ENCODE peak calls at places on chromosomes 2 and 18, in ten cellular contexts. U, N, E, F, L, Q, O, W, A and Z are unnamed samples.

GRCh38 chr2:239730897-239731296 is 294.2 kb downstream of the NDUFA10 start:
- DNase-seq in U (no peak), A (no peak), W (no peak), Q (no peak), O (no peak), L (no peak), F (no peak), N (no peak), E (no peak), Z (no peak)

GRCh38 chr18:50602466-50602865 is 42.6 kb downstream of the MAPK4 start:
- DNase-seq in A (no peak), L (no peak), Q (no peak), F (no peak), U (no peak), O (no peak), N (no peak), E (no peak), W (no peak), Z (no peak)

GRCh38 chr18:45688834-45689233 is 35.1 kb upstream of the SLC14A1 start:
- DNase-seq in O (no peak), Q (peak; percentile 95), F (no peak), A (no peak), E (peak; percentile 38), L (no peak), U (no peak), W (peak; percentile 10), N (peak; percentile 27), Z (no peak)

GRCh38 chr2:226730487-226730886 is 69.1 kb downstream of the IRS1 start:
- DNase-seq in Q (no peak), N (no peak), O (no peak), A (no peak), F (no peak), E (no peak), W (no peak), L (peak; percentile 73), U (peak; percentile 54), Z (no peak)

GRCh38 chr2:75007819-75008218 is 49.4 kb downstream of the POLE4 start:
- DNase-seq in Q (peak; percentile 96), W (no peak), A (peak; percentile 20), O (no peak), U (no peak), N (no peak), L (no peak), F (no peak), E (peak; percentile 93), Z (no peak)

GRCh38 chr18:63844254-63844653 is 43.3 kb upstream of the SERPINB2 start:
- DNase-seq in W (peak; percentile 3), N (no peak), Q (peak; percentile 10), O (no peak), F (no peak), E (peak; percentile 1), A (no peak), L (peak; percentile 12), U (peak; percentile 67), Z (peak; percentile 38)

GRCh38 chr2:100482741-100483140 is 12.5 kb downstream of the NMS start:
- DNase-seq in Q (no peak), E (no peak), O (no peak), U (no peak), A (no peak), L (peak; percentile 10), F (no peak), W (no peak), N (no peak), Z (no peak)

GRCh38 chr18:24860978-24861680 is 400.7 kb downstream of the HRH4 start:
- DNase-seq in Q (no peak), U (peak; percentile 11), L (peak; percentile 85), A (no peak), E (no peak), N (no peak), O (no peak), W (no peak), F (no peak), Z (no peak)

GRCh38 chr2:56448999-56449431 is 265.2 kb downstream of the CCDC85A start:
- DNase-seq in O (no peak), U (no peak), E (no peak), A (no peak), F (no peak), W (no peak), Q (no peak), L (no peak), N (no peak), Z (no peak)

GRCh38 chr2:117832905-117833613 is 18.6 kb downstream of the DDX18 start:
- DNase-seq in O (no peak), L (peak; percentile 6), U (peak; percentile 60), E (no peak), Q (no peak), W (no peak), F (no peak), A (no peak), N (no peak), Z (no peak)

GRCh38 chr2:110865188-110865587 is 132.8 kb downstream of the ACOXL start:
- DNase-seq in E (no peak), O (no peak), W (no peak), L (no peak), A (no peak), Q (no peak), N (no peak), U (peak; percentile 6), F (no peak), Z (no peak)

GRCh38 chr2:241763551-241764271 is 12.9 kb upstream of the GAL3ST2 start:
- DNase-seq in A (no peak), U (no peak), W (no peak), F (no peak), L (no peak), Q (no peak), O (no peak), N (no peak), E (no peak), Z (no peak)

GRCh38 chr2:241813806-241814570 is 5.0 kb downstream of the NEU4 start:
- DNase-seq in N (no peak), Q (no peak), A (no peak), W (no peak), L (no peak), O (no peak), F (no peak), E (no peak), U (no peak), Z (no peak)

GRCh38 chr2:128269358-128270305 is 49.0 kb downstream of the HS6ST1 start:
- DNase-seq in U (no peak), A (no peak), F (no peak), Q (no peak), L (no peak), W (peak; percentile 48), O (no peak), N (no peak), E (no peak), Z (no peak)

GRCh38 chr2:33033524-33034150 is 86.9 kb downstream of the LTBP1 start:
- DNase-seq in E (peak; percentile 98), Q (peak; percentile 97), O (no peak), U (peak; percentile 66), L (no peak), N (no peak), F (no peak), W (peak; percentile 35), A (peak; percentile 43), Z (peak; percentile 35)

GRCh38 chr2:6538607-6539006 is 327.1 kb downstream of the CMPK2 start:
- DNase-seq in Q (no peak), N (no peak), F (no peak), W (no peak), U (peak; percentile 5), L (no peak), A (no peak), O (no peak), E (no peak), Z (no peak)

GRCh38 chr2:54384301-54385035 is 71.7 kb upstream of the SPTBN1 start:
- DNase-seq in O (no peak), A (no peak), N (no peak), Q (no peak), E (no peak), F (no peak), W (no peak), U (no peak), L (peak; percentile 16), Z (no peak)